ENCODE peak calls at places on chromosomes 6 and 20, in nine cellular contexts. One of them, this sample, is unnamed.

GRCh38 chr6:111711476-111711875 is 105.8 kb upstream of the TRAF3IP2 start:
- DNase-seq in lung: no peak
- DNase-seq in BE2C: peak; percentile 91
- DNase-seq in heart left ventricle: peak; percentile 74
- DNase-seq in CD8-positive, alpha-beta T cell: no peak
- DNase-seq in testis: peak; percentile 84
- DNase-seq in cardiac fibroblast: peak; percentile 21
- DNase-seq in fibroblast of the aortic adventitia: no peak
- DNase-seq in ovary: peak; percentile 78
- DNase-seq in this sample: no peak

GRCh38 chr6:69868961-69869360 is 2.6 kb downstream of the COL19A1 start:
- DNase-seq in ovary: no peak
- DNase-seq in fibroblast of the aortic adventitia: no peak
- DNase-seq in lung: no peak
- DNase-seq in testis: no peak
- DNase-seq in CD8-positive, alpha-beta T cell: no peak
- DNase-seq in BE2C: no peak
- DNase-seq in heart left ventricle: no peak
- DNase-seq in cardiac fibroblast: no peak
- DNase-seq in this sample: no peak

GRCh38 chr20:20213722-20214121 is 154.2 kb upstream of the INSM1 start:
- DNase-seq in heart left ventricle: no peak
- DNase-seq in cardiac fibroblast: no peak
- DNase-seq in fibroblast of the aortic adventitia: no peak
- DNase-seq in ovary: no peak
- DNase-seq in CD8-positive, alpha-beta T cell: no peak
- DNase-seq in testis: no peak
- DNase-seq in BE2C: no peak
- DNase-seq in lung: no peak
- DNase-seq in this sample: no peak

GRCh38 chr20:53827996-53828672 is 234.5 kb upstream of the ZNF217 start:
- DNase-seq in heart left ventricle: no peak
- DNase-seq in lung: no peak
- DNase-seq in fibroblast of the aortic adventitia: peak; percentile 99
- DNase-seq in CD8-positive, alpha-beta T cell: no peak
- DNase-seq in BE2C: no peak
- DNase-seq in testis: no peak
- DNase-seq in ovary: no peak
- DNase-seq in cardiac fibroblast: peak; percentile 100
- DNase-seq in this sample: peak; percentile 100

GRCh38 chr6:116363759-116364158 is 7.0 kb upstream of the DSE start:
- DNase-seq in heart left ventricle: no peak
- DNase-seq in ovary: no peak
- DNase-seq in CD8-positive, alpha-beta T cell: no peak
- DNase-seq in BE2C: no peak
- DNase-seq in fibroblast of the aortic adventitia: peak; percentile 58
- DNase-seq in cardiac fibroblast: peak; percentile 62
- DNase-seq in lung: no peak
- DNase-seq in testis: no peak
- DNase-seq in this sample: no peak

GRCh38 chr6:82022614-82023102 is 224.9 kb downstream of the IBTK start:
- DNase-seq in testis: no peak
- DNase-seq in BE2C: no peak
- DNase-seq in fibroblast of the aortic adventitia: peak; percentile 76
- DNase-seq in CD8-positive, alpha-beta T cell: no peak
- DNase-seq in ovary: no peak
- DNase-seq in cardiac fibroblast: peak; percentile 77
- DNase-seq in heart left ventricle: no peak
- DNase-seq in lung: no peak
- DNase-seq in this sample: peak; percentile 60

GRCh38 chr20:1182136-1182535 is 2.6 kb downstream of the TMEM74B start:
- DNase-seq in CD8-positive, alpha-beta T cell: no peak
- DNase-seq in lung: no peak
- DNase-seq in testis: no peak
- DNase-seq in BE2C: no peak
- DNase-seq in heart left ventricle: no peak
- DNase-seq in fibroblast of the aortic adventitia: no peak
- DNase-seq in ovary: no peak
- DNase-seq in cardiac fibroblast: no peak
- DNase-seq in this sample: no peak

GRCh38 chr20:25341716-25342680 is 48.6 kb downstream of the ABHD12 start:
- DNase-seq in lung: no peak
- DNase-seq in BE2C: no peak
- DNase-seq in heart left ventricle: no peak
- DNase-seq in CD8-positive, alpha-beta T cell: no peak
- DNase-seq in testis: no peak
- DNase-seq in fibroblast of the aortic adventitia: no peak
- DNase-seq in cardiac fibroblast: no peak
- DNase-seq in ovary: no peak
- DNase-seq in this sample: no peak

GRCh38 chr6:87183687-87184086 is 28.3 kb downstream of the ZNF292 start:
- DNase-seq in BE2C: no peak
- DNase-seq in testis: no peak
- DNase-seq in fibroblast of the aortic adventitia: peak; percentile 56
- DNase-seq in ovary: no peak
- DNase-seq in cardiac fibroblast: peak; percentile 37
- DNase-seq in lung: no peak
- DNase-seq in heart left ventricle: no peak
- DNase-seq in CD8-positive, alpha-beta T cell: no peak
- DNase-seq in this sample: peak; percentile 39

GRCh38 chr20:13703265-13703664 is 64.5 kb upstream of the TASP1 start:
- DNase-seq in lung: no peak
- DNase-seq in fibroblast of the aortic adventitia: no peak
- DNase-seq in CD8-positive, alpha-beta T cell: no peak
- DNase-seq in cardiac fibroblast: no peak
- DNase-seq in testis: no peak
- DNase-seq in heart left ventricle: no peak
- DNase-seq in ovary: no peak
- DNase-seq in BE2C: no peak
- DNase-seq in this sample: no peak

GRCh38 chr6:137862419-137863125 is 4.5 kb upstream of the TNFAIP3 start:
- DNase-seq in lung: no peak
- DNase-seq in BE2C: no peak
- DNase-seq in testis: no peak
- DNase-seq in ovary: no peak
- DNase-seq in cardiac fibroblast: no peak
- DNase-seq in fibroblast of the aortic adventitia: no peak
- DNase-seq in CD8-positive, alpha-beta T cell: no peak
- DNase-seq in heart left ventricle: no peak
- DNase-seq in this sample: no peak

GRCh38 chr6:26104457-26105108 is 17.4 kb downstream of the HFE start:
- DNase-seq in cardiac fibroblast: no peak
- DNase-seq in fibroblast of the aortic adventitia: no peak
- DNase-seq in heart left ventricle: no peak
- DNase-seq in ovary: no peak
- DNase-seq in CD8-positive, alpha-beta T cell: no peak
- DNase-seq in BE2C: no peak
- DNase-seq in lung: no peak
- DNase-seq in testis: peak; percentile 38
- DNase-seq in this sample: no peak

GRCh38 chr20:50277064-50277415 is 86.4 kb downstream of the CEBPB start:
- DNase-seq in CD8-positive, alpha-beta T cell: no peak
- DNase-seq in heart left ventricle: no peak
- DNase-seq in BE2C: no peak
- DNase-seq in fibroblast of the aortic adventitia: no peak
- DNase-seq in ovary: no peak
- DNase-seq in lung: no peak
- DNase-seq in cardiac fibroblast: no peak
- DNase-seq in testis: no peak
- DNase-seq in this sample: no peak

GRCh38 chr20:22908944-22909343 is 126.2 kb upstream of the SSTR4 start:
- DNase-seq in fibroblast of the aortic adventitia: no peak
- DNase-seq in heart left ventricle: no peak
- DNase-seq in ovary: no peak
- DNase-seq in CD8-positive, alpha-beta T cell: no peak
- DNase-seq in cardiac fibroblast: no peak
- DNase-seq in BE2C: no peak
- DNase-seq in lung: no peak
- DNase-seq in testis: no peak
- DNase-seq in this sample: no peak

GRCh38 chr20:20972490-20972889 is 133.7 kb downstream of the LINC00237 start:
- DNase-seq in testis: no peak
- DNase-seq in heart left ventricle: no peak
- DNase-seq in cardiac fibroblast: no peak
- DNase-seq in BE2C: no peak
- DNase-seq in lung: no peak
- DNase-seq in fibroblast of the aortic adventitia: no peak
- DNase-seq in ovary: no peak
- DNase-seq in CD8-positive, alpha-beta T cell: no peak
- DNase-seq in this sample: no peak

GRCh38 chr6:15359335-15359862 is 113.5 kb downstream of the JARID2 start:
- DNase-seq in ovary: no peak
- DNase-seq in testis: no peak
- DNase-seq in CD8-positive, alpha-beta T cell: no peak
- DNase-seq in cardiac fibroblast: no peak
- DNase-seq in lung: no peak
- DNase-seq in BE2C: no peak
- DNase-seq in heart left ventricle: no peak
- DNase-seq in fibroblast of the aortic adventitia: no peak
- DNase-seq in this sample: no peak

GRCh38 chr6:38391206-38391908 is 248.4 kb downstream of the BTBD9 start:
- DNase-seq in cardiac fibroblast: no peak
- DNase-seq in ovary: no peak
- DNase-seq in fibroblast of the aortic adventitia: no peak
- DNase-seq in heart left ventricle: no peak
- DNase-seq in testis: no peak
- DNase-seq in BE2C: no peak
- DNase-seq in lung: no peak
- DNase-seq in CD8-positive, alpha-beta T cell: no peak
- DNase-seq in this sample: no peak

GRCh38 chr20:63328026-63328700 is 33.0 kb downstream of the CHRNA4 start:
- DNase-seq in fibroblast of the aortic adventitia: no peak
- DNase-seq in ovary: peak; percentile 24
- DNase-seq in testis: no peak
- DNase-seq in BE2C: no peak
- DNase-seq in lung: no peak
- DNase-seq in heart left ventricle: no peak
- DNase-seq in cardiac fibroblast: no peak
- DNase-seq in CD8-positive, alpha-beta T cell: no peak
- DNase-seq in this sample: no peak

DNA sequence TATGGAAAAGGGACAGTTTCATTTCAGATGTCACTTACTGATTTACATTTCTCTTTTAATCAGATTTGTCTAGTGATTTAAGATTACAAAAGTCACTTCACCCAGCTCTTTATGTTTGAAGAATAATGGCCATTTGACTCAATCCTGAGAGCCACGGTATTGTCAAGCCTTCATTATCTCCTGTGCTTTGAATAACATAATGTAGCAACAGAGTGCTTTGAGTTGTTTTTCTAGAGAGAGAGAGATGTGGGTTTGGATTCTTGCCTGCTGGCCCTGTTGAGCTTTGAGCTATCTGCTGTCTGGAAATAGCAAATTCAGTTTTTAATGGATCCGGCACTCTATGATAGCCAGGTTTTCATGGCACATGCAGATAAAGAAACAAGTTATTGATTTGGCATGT is 478.4 kb upstream of the SOX4 start:
- DNase-seq in heart left ventricle: no peak
- DNase-seq in fibroblast of the aortic adventitia: peak; percentile 77
- DNase-seq in BE2C: peak; percentile 30
- DNase-seq in testis: peak; percentile 73
- DNase-seq in cardiac fibroblast: peak; percentile 77
- DNase-seq in ovary: no peak
- DNase-seq in CD8-positive, alpha-beta T cell: no peak
- DNase-seq in lung: no peak
- DNase-seq in this sample: no peak
- H3K4me3 ChIP-seq in heart left ventricle: no peak overlapping the region
- H3K4me3 ChIP-seq in fibroblast of the aortic adventitia: no peak overlapping the region
- H3K4me3 ChIP-seq in BE2C: no peak overlapping the region
- H3K4me3 ChIP-seq in testis: no peak overlapping the region
- H3K4me3 ChIP-seq in cardiac fibroblast: no peak overlapping the region
- H3K4me3 ChIP-seq in ovary: no peak overlapping the region
- H3K4me3 ChIP-seq in CD8-positive, alpha-beta T cell: no peak overlapping the region
- H3K4me3 ChIP-seq in lung: no peak overlapping the region
- H3K4me3 ChIP-seq in this sample: no peak overlapping the region

DNA sequence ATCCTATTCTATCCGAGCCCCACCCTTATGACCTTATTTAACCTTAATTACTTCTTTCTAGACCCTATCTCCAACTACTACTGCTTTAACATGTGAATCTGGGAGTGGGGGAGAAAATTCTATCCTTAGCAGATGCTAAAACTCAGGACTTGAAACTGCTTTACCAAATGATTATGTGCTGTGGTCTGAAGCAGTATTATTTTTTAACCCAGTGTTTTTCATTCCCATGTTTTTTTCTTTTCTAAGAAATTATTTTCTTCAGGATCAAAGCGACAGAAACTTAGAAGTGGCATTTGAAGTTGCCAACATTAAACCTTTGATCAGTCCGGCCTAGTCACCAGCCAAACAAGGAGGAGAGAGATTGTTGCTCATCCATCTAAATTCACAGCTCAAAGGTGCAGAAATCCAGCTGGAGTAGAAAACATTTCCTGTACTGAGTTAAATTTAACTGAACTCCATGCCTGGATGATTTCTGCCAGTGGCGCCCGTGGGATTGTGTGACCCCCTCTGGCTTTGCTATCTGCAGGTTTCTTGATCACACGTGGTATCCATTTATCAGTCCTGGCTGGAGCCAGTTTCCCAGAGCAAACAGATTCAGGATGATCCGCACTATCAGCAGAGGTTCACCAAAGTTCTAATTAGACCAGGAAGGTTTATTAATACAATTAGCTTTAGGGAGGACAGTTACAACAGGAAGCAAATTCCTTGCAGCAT is 300.5 kb downstream of the PLCB1 start:
- DNase-seq in fibroblast of the aortic adventitia: no peak
- DNase-seq in ovary: no peak
- DNase-seq in BE2C: peak; percentile 90
- DNase-seq in testis: peak; percentile 20
- DNase-seq in cardiac fibroblast: no peak
- DNase-seq in lung: no peak
- DNase-seq in heart left ventricle: no peak
- DNase-seq in CD8-positive, alpha-beta T cell: no peak
- DNase-seq in this sample: no peak
- H3K4me3 ChIP-seq in fibroblast of the aortic adventitia: no peak overlapping the region
- H3K4me3 ChIP-seq in ovary: no peak overlapping the region
- H3K4me3 ChIP-seq in BE2C: peak overlapping the region; percentile 30
- H3K4me3 ChIP-seq in testis: no peak overlapping the region
- H3K4me3 ChIP-seq in cardiac fibroblast: no peak overlapping the region
- H3K4me3 ChIP-seq in lung: no peak overlapping the region
- H3K4me3 ChIP-seq in heart left ventricle: no peak overlapping the region
- H3K4me3 ChIP-seq in CD8-positive, alpha-beta T cell: no peak overlapping the region
- H3K4me3 ChIP-seq in this sample: no peak overlapping the region

GRCh38 chr6:156197513-156197912 is 579.7 kb upstream of the ARID1B start:
- DNase-seq in lung: no peak
- DNase-seq in ovary: no peak
- DNase-seq in cardiac fibroblast: no peak
- DNase-seq in heart left ventricle: no peak
- DNase-seq in testis: no peak
- DNase-seq in BE2C: no peak
- DNase-seq in fibroblast of the aortic adventitia: no peak
- DNase-seq in CD8-positive, alpha-beta T cell: no peak
- DNase-seq in this sample: no peak
- H3K4me3 ChIP-seq in lung: no peak overlapping the region
- H3K4me3 ChIP-seq in ovary: no peak overlapping the region
- H3K4me3 ChIP-seq in cardiac fibroblast: no peak overlapping the region
- H3K4me3 ChIP-seq in heart left ventricle: no peak overlapping the region
- H3K4me3 ChIP-seq in testis: no peak overlapping the region
- H3K4me3 ChIP-seq in BE2C: no peak overlapping the region
- H3K4me3 ChIP-seq in fibroblast of the aortic adventitia: no peak overlapping the region
- H3K4me3 ChIP-seq in CD8-positive, alpha-beta T cell: no peak overlapping the region
- H3K4me3 ChIP-seq in this sample: no peak overlapping the region

GRCh38 chr20:51525241-51526104 is 17.0 kb downstream of the NFATC2 start:
- DNase-seq in lung: no peak
- DNase-seq in fibroblast of the aortic adventitia: no peak
- DNase-seq in ovary: no peak
- DNase-seq in cardiac fibroblast: no peak
- DNase-seq in CD8-positive, alpha-beta T cell: peak; percentile 40
- DNase-seq in testis: no peak
- DNase-seq in heart left ventricle: peak; percentile 53
- DNase-seq in BE2C: no peak
- DNase-seq in this sample: no peak
- H3K4me3 ChIP-seq in lung: no peak overlapping the region
- H3K4me3 ChIP-seq in fibroblast of the aortic adventitia: no peak overlapping the region
- H3K4me3 ChIP-seq in ovary: no peak overlapping the region
- H3K4me3 ChIP-seq in cardiac fibroblast: no peak overlapping the region
- H3K4me3 ChIP-seq in CD8-positive, alpha-beta T cell: peak overlapping the region; percentile 13
- H3K4me3 ChIP-seq in testis: no peak overlapping the region
- H3K4me3 ChIP-seq in heart left ventricle: no peak overlapping the region
- H3K4me3 ChIP-seq in BE2C: no peak overlapping the region
- H3K4me3 ChIP-seq in this sample: no peak overlapping the region

This sample was measured in skeletal muscle cell.